ENCODE peak calls at places on chromosome 1, in seven cellular contexts. A is uterus; T is activated T-helper 9 cell treated with anti-CD3 and anti-CD28 coated beads, Interleukin-2, amount 50 U/mL, for 16 hours; J is stimulated activated CD8-positive, alpha-beta memory T cell treated with anti-CD3 and anti-CD28 coated beads, Interleukin-12 subunit alpha, Interleukin-12 subunit beta, amount 100 ng/mL, for 4 hours; L is substantia nigra; O is occipital lobe; I is ELF-1. N is an unnamed sample.

GRCh38 chr1:119516680-119517079 is 9.7 kb downstream of the HSD3B1 start:
- DNase-seq in L (no peak), J (no peak), O (no peak), I (peak; percentile 10), A (no peak), T (no peak), N (peak; percentile 75)

GRCh38 chr1:37997256-37998088 is 7.7 kb upstream of the SF3A3 start:
- DNase-seq in J (no peak), L (no peak), O (no peak), T (no peak), A (no peak), I (no peak), N (no peak)

GRCh38 chr1:221878134-221878533 is 136.2 kb upstream of the DUSP10 start:
- DNase-seq in T (no peak), A (no peak), I (no peak), L (no peak), J (no peak), O (no peak), N (no peak)

GRCh38 chr1:20375563-20375962 is 84.9 kb downstream of the VWA5B1 start:
- DNase-seq in L (no peak), J (no peak), O (no peak), A (no peak), I (peak; percentile 62), T (no peak), N (no peak)

GRCh38 chr1:27862671-27863551 is 9.4 kb upstream of the THEMIS2 start:
- DNase-seq in T (no peak), A (no peak), I (no peak), L (no peak), O (no peak), J (no peak), N (no peak)

GRCh38 chr1:6587261-6588005 is 7.6 kb downstream of the ZBTB48 start:
- DNase-seq in T (no peak), A (no peak), J (no peak), I (no peak), L (peak; percentile 76), O (peak; percentile 53), N (no peak)

GRCh38 chr1:181122227-181122626 is 33.7 kb downstream of the IER5 start:
- DNase-seq in J (no peak), T (no peak), A (no peak), O (no peak), L (no peak), I (no peak), N (no peak)

GRCh38 chr1:114135806-114136205 is 17.9 kb downstream of the SYT6 start:
- DNase-seq in T (no peak), J (no peak), O (no peak), L (no peak), A (no peak), I (no peak), N (no peak)

GRCh38 chr1:151512801-151513625 is 1.8 kb downstream of the CGN start:
- DNase-seq in J (no peak), O (no peak), I (peak; percentile 90), T (no peak), L (no peak), A (no peak), N (peak; percentile 87)

GRCh38 chr1:46413596-46413985 is 19.5 kb downstream of the FAAH start:
- DNase-seq in A (no peak), L (no peak), O (no peak), I (peak; percentile 29), T (peak; percentile 10), J (no peak), N (peak; percentile 84)

GRCh38 chr1:230310381-230311163 is 115.6 kb downstream of the PGBD5 start:
- DNase-seq in L (peak; percentile 62), I (peak; percentile 78), J (peak; percentile 34), A (peak; percentile 78), O (peak; percentile 59), T (peak; percentile 46), N (peak; percentile 84)

N was measured in GM23338.